ENCODE peak calls at places on chromosomes 1 and 21, in ten cellular contexts. K is choroid plexus epithelial cell; J is omental fat pad; S is stimulated activated CD8-positive, alpha-beta memory T cell treated with anti-CD3 and anti-CD28 coated beads, Interleukin-12 subunit alpha, Interleukin-12 subunit beta, amount 100 ng/mL, for 1 hour; Z is ovary; U is kidney tubule cell; H is A172; X is pulmonary artery endothelial cell; B is stomach; C is AG20443. R is an unnamed sample.

GRCh38 chr1:100206301-100206700 is 28.2 kb upstream of the LRRC39 start:
- DNase-seq in K (no peak), B (no peak), H (no peak), J (no peak), Z (no peak), C (no peak), S (no peak), U (no peak), X (no peak), R (no peak)

GRCh38 chr1:233572896-233573295 is 41.0 kb upstream of the KCNK1 start:
- DNase-seq in Z (no peak), J (no peak), K (no peak), S (no peak), U (no peak), H (no peak), C (no peak), X (no peak), B (no peak), R (no peak)

GRCh38 chr1:58158465-58159423 is 387.8 kb downstream of the OMA1 start:
- DNase-seq in B (no peak), Z (no peak), J (no peak), C (no peak), S (no peak), X (no peak), H (no peak), K (no peak), U (no peak), R (no peak)

GRCh38 chr1:200869753-200870391 is 2.9 kb upstream of the GPR25 start:
- DNase-seq in S (no peak), C (no peak), K (no peak), Z (no peak), J (no peak), H (no peak), B (no peak), U (no peak), X (no peak), R (no peak)

GRCh38 chr1:97740891-97741290 is 179.9 kb downstream of the DPYD start:
- DNase-seq in S (no peak), B (no peak), U (no peak), X (no peak), J (no peak), K (no peak), H (no peak), C (no peak), Z (no peak), R (no peak)

GRCh38 chr21:17730782-17731181 is 88.4 kb downstream of the C21orf91 start:
- DNase-seq in X (no peak), H (peak), Z (no peak), C (peak), S (no peak), U (no peak), J (no peak), K (peak), B (no peak), R (no peak)

GRCh38 chr1:220927442-220927841 is 48.2 kb downstream of the HLX start:
- DNase-seq in Z (no peak), J (no peak), H (peak), S (no peak), C (no peak), U (no peak), K (no peak), X (no peak), B (no peak), R (no peak)

GRCh38 chr1:44676484-44677200 is 2.1 kb downstream of the ARMH1 start:
- DNase-seq in Z (no peak), S (no peak), J (no peak), K (peak), H (no peak), X (no peak), B (no peak), U (peak), C (no peak), R (no peak)

GRCh38 chr1:178055093-178055492 is 38.8 kb upstream of the RASAL2 start:
- DNase-seq in U (peak), B (no peak), K (no peak), X (no peak), J (no peak), H (peak), C (peak), Z (no peak), S (no peak), R (no peak)

GRCh38 chr1:29583727-29584126 is 347.4 kb downstream of the PTPRU start:
- DNase-seq in Z (no peak), H (no peak), C (no peak), U (no peak), J (no peak), K (no peak), X (no peak), S (no peak), B (no peak), R (no peak)